ENCODE peak calls at places on chromosomes 13 and 19, in five cellular contexts. H is lower leg skin, N is GM06990, Z is kidney epithelial cell, T is GM12878. C is an unnamed sample.

GRCh38 chr13:43363156-43363918 is 340.0 kb downstream of the DNAJC15 start:
- DNase-seq in H (no peak), N (no peak), Z (no peak), T (no peak), C (peak; percentile 49)

GRCh38 chr13:20609145-20609544 is 42.2 kb downstream of the IFT88 start:
- DNase-seq in H (no peak), N (no peak), Z (no peak), T (no peak), C (peak; percentile 69)

GRCh38 chr13:30340367-30341184 is 33.2 kb upstream of the KATNAL1 start:
- DNase-seq in H (peak; percentile 92), N (no peak), Z (no peak), T (no peak), C (peak; percentile 94)

GRCh38 chr13:20882206-20882605 is 20.3 kb downstream of the XPO4 start:
- DNase-seq in H (no peak), N (no peak), Z (no peak), T (no peak), C (peak; percentile 63)

GRCh38 chr13:114047358-114047881 is 73.5 kb upstream of the C13orf46 start:
- DNase-seq in H (no peak), N (no peak), Z (peak; percentile 70), T (peak; percentile 74), C (no peak)

GRCh38 chr13:67341406-67341805 is 111.3 kb upstream of the PCDH9 start:
- DNase-seq in H (no peak), N (no peak), Z (no peak), T (no peak), C (peak; percentile 28)

GRCh38 chr19:21843081-21843480 is 7.1 kb upstream of the ZNF43 start:
- DNase-seq in H (no peak), N (no peak), Z (no peak), T (no peak), C (no peak)

GRCh38 chr19:49272204-49272603 is 52.8 kb downstream of the SLC6A16 start:
- DNase-seq in H (no peak), N (no peak), Z (peak; percentile 16), T (no peak), C (peak; percentile 15)

GRCh38 chr19:406999-407491 is 1.9 kb downstream of the C2CD4C start:
- DNase-seq in H (no peak), N (no peak), Z (no peak), T (no peak), C (no peak)

DNA sequence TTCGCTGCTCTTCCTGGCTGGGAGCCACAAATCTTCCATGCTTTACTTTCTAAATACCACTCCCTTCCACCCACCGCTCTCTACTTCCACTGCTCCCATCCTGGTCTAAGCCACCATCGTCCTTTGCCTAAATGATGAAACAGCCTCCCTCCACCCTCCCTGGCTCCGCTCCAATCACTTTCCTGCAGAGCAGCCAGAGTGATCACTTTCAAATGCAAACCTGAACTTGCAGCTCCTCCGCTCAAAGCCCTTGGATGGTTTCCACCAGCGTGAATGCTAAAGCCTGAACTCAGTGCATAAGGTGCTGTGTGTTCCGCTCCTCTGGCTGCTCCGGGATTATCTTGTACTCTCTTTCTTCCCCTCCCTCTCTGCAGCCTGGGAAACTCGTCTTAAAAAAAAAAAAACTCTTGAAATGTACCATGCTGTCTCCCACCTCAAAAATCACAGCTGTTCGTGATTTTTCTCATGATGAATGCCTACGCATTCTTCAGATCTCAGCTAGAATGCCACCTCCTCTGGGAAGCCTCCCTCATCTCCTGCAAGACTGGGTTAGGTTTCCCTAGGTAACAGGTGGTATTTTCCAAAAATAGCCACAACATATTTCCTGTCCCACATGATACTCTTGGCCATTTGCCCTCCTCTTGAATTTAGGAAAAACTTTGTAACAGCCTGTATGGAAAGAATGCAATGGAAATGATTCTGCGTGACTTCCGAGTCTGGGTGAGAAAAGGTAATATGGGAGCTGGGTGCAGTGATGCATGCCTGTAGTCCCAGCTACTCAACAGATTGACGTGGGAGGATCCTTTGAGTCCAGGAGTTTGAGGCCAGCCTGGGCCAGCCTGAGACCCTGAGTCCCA is 3.7 kb upstream of the SIN3B start:
- DNase-seq in H (peak; percentile 92), N (no peak), Z (peak; percentile 65), T (no peak), C (peak; percentile 58)
- H3K4me3 ChIP-seq in H (no peak overlapping the region), N (no peak overlapping the region), Z (peak overlapping the region; percentile 20), T (no peak overlapping the region), C (peak overlapping the region; percentile 52)

GRCh38 chr19:33214621-33215020 is 11.0 kb downstream of the SLC7A10 start:
- DNase-seq in H (no peak), N (no peak), Z (no peak), T (no peak), C (peak; percentile 43)
- TF ChIP-seq CTCF in H (no peak), N (peak; percentile 17), Z (peak; percentile 29), T (no peak), C (peak; percentile 41)

DNA sequence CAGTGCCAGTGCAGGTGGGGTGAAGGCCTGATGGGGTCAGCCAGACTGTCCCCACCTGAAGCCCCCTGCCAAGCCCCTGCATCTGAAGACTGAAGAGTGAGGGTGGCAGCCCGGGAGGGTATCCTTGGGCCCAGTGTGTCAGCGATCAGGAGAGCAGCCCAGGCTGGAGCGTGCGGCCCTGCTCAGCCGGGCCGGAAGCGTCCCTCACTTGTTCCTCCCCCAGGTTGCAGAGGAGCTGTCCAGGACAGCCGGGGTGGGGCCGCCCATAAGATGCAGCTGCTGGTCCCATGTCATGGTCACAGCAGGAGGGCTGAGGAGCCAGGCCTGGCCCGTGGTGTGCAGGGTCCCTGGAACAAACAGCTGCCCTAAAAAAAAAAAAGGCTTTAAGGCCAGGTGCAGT is 55.4 kb downstream of the KDM4B start:
- DNase-seq in H (no peak), N (no peak), Z (no peak), T (no peak), C (no peak)
- H3K4me3 ChIP-seq in H (no peak overlapping the region), N (no peak overlapping the region), Z (no peak overlapping the region), T (no peak overlapping the region), C (no peak overlapping the region)

GRCh38 chr19:29860492-29860891 is 48.7 kb downstream of the CCNE1 start:
- DNase-seq in H (no peak), N (no peak), Z (no peak), T (no peak), C (no peak)

GRCh38 chr19:29858621-29859020 is 46.8 kb downstream of the CCNE1 start:
- DNase-seq in H (no peak), N (no peak), Z (no peak), T (no peak), C (no peak)

GRCh38 chr19:29855771-29856510 is 44.1 kb downstream of the CCNE1 start:
- DNase-seq in H (no peak), N (no peak), Z (no peak), T (no peak), C (no peak)

GRCh38 chr19:29855087-29855486 is 43.3 kb downstream of the CCNE1 start:
- DNase-seq in H (no peak), N (no peak), Z (no peak), T (no peak), C (no peak)

DNA sequence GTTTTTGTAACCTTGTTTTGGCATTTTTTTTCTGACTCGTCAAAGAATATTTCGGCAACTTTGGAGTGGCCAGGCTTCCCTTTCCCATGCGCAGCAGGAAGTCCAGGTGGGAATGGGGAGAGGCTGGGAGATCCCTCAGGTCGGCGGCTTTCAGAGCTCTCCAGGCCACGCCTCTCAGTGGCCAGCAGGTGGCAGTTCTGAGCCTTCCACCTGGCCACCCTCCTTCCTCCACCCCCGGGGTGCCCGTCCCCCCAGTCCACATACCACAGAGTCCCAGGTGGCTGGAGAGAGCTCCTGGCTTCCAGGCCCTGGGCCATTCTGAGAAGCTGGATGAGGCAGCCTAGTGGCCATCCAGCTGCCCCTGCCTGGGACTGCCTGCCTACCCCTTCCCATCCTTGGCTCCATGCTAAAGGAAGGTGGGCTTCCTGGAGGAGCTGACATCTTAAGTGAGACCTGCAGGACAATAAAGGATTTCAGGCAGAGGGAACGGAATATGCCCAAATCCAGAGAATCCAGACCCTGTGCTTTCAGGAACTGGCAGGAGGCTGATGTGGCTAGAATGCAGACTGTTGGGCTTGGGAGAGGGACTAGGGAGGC is 46.3 kb downstream of the CCNE1 start:
- DNase-seq in H (no peak), N (no peak), Z (no peak), T (no peak), C (peak; percentile 21)
- TF ChIP-seq CTCF in H (no peak), N (peak; percentile 90), Z (peak; percentile 78), T (peak; percentile 71), C (peak; percentile 56)

GRCh38 chr13:109786457-109787134 is at the start of gene IRS2:
- DNase-seq in H (peak; percentile 99), N (peak; percentile 74), Z (peak; percentile 76), T (no peak), C (peak; percentile 98)

GRCh38 chr13:109787135-109787954 is 962 bp upstream of the IRS2 start:
- DNase-seq in H (no peak), N (no peak), Z (no peak), T (no peak), C (peak; percentile 73)

GRCh38 chr13:109785141-109785891 is 1.1 kb downstream of the IRS2 start:
- DNase-seq in H (peak; percentile 90), N (no peak), Z (no peak), T (no peak), C (peak; percentile 81)

GRCh38 chr13:109784590-109785140 is 1.7 kb downstream of the IRS2 start:
- DNase-seq in H (peak; percentile 93), N (no peak), Z (no peak), T (no peak), C (peak; percentile 94)

DNA sequence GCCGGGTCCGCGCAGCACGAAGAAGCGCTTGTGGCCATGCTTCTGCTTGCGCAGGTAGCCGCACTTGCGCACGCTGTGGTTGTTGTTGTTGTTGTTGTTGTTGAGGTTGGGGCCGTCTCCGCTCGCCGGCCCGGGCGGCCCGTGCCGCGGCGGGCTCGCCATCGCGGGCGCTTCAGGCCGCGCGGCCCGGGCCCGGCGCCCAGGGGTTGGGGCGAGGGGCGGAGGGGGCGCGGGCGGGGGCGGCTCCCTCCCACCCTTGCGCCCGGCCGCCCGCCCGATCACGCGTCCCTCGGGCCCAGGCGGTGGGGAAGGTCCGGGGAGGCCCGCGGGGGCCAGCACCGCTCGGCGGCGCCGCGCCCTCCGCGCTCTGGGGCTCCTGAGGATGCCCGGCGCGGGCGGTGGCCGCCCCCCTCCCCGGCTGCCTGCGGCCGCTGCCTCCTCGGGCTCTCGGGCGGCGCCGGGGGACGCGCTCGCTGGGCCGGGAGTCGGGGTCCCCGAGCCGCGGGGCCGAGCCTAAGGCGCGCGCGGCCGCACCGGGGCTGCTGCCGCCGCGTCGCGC is 412 bp downstream of the IRS2 start:
- DNase-seq in H (no peak), N (no peak), Z (no peak), T (no peak), C (no peak)
- H3K4me3 ChIP-seq in H (peak overlapping the region; percentile 62), N (peak overlapping the region; percentile 37), Z (peak overlapping the region; percentile 60), T (no peak overlapping the region), C (peak overlapping the region; percentile 72)

DNA sequence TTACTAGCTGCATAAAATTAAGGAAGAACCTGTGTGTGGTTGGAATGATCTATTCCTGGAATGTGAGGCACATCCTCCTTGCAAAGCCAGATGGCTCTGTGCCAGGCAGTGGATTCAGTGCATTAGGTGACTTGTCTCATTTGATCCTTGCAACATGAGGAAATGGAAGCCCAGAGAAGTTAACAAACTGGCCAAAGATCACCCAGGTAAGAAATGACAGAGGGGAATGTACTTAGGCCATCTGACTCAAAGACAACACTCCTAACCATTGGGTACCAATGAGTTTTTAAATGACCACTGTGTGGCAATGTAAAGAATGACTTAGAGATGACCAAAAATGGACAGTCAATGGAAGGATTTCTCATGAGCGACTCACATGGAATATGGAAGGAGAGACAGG is 114.2 kb upstream of the RXFP2 start:
- DNase-seq in H (no peak), N (no peak), Z (peak; percentile 25), T (no peak), C (no peak)
- TF ChIP-seq CTCF in H (no peak), N (no peak), Z (no peak), T (no peak), C (no peak)